ENCODE peak calls at places on chromosomes 12 and 14, in four cellular contexts. F is HepG2, K is GM12878, C is H1. I is an unnamed sample. For H3K27me3 and H3K4me1, the result is how much of the 10 kb centered on the place peaks cover.

GRCh38 chr14:38536376-38537038 is 280.6 kb upstream of the CLEC14A start:
- DNase-seq in F (no peak), K (no peak), C (no peak), I (no peak)

GRCh38 chr12:50187084-50187900 is 20.1 kb upstream of the CERS5 start:
- DNase-seq in F (no peak), K (peak), C (no peak), I (no peak)

GRCh38 chr14:65238456-65238855 is 136.1 kb upstream of the MAX start:
- DNase-seq in F (peak), K (no peak), C (no peak), I (no peak)

GRCh38 chr14:99254391-99255009 is 17.5 kb downstream of the BCL11B start:
- DNase-seq in F (no peak), K (no peak), C (no peak), I (no peak)

GRCh38 chr12:94429633-94430032 is 30.0 kb downstream of the CEP83 start:
- DNase-seq in F (peak), K (no peak), C (no peak), I (no peak)

GRCh38 chr12:41334390-41334789 is 146.3 kb downstream of the PDZRN4 start:
- DNase-seq in F (no peak), K (no peak), C (no peak), I (peak)

GRCh38 chr12:47838286-47838931 is 18.7 kb upstream of the HDAC7 start:
- DNase-seq in F (peak), K (no peak), C (no peak), I (no peak)

GRCh38 chr12:108801736-108802665 is 55.4 kb downstream of the SSH1 start:
- DNase-seq in F (no peak), K (no peak), C (peak), I (peak)

GRCh38 chr12:83514372-83514771 is 827.7 kb downstream of the TMTC2 start:
- DNase-seq in F (no peak), K (no peak), C (no peak), I (no peak)

GRCh38 chr14:99687284-99688209 is 3.4 kb downstream of the CYP46A1 start:
- DNase-seq in F (peak), K (no peak), C (peak), I (no peak)

GRCh38 chr12:68067762-68068376 is 78.6 kb downstream of the IFNG-AS1 start:
- DNase-seq in F (peak), K (no peak), C (no peak), I (no peak)

GRCh38 chr14:54354096-54354495 is 42.7 kb upstream of the CDKN3 start:
- DNase-seq in F (peak), K (no peak), C (peak), I (no peak)

GRCh38 chr14:56358265-56358664 is 221.3 kb upstream of the TMEM260 start:
- DNase-seq in F (no peak), K (no peak), C (no peak), I (no peak)

DNA sequence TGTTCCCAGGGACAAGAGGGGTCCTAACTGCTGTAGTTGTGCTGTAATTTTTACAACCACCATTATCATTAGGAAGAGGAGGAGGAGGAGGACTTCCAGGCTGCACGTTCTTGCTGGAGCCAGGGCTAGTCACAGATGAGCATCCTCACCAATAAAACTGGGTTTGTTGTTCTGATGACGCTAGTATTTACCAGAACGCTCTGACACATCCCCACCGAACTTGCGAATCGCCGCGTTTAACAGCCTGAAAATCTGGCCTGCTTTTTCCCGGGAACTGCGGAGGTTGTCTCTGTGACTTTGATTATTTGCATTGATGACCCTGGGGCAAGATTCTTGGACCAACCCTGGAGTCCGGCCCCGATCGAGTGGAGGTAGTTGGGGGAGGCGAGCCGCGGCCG is 10.2 kb downstream of the TBX5 start:
- DNase-seq in F (no peak), K (no peak), C (no peak), I (no peak)
- H3K27me3 ChIP-seq in F (half or more), K (under half), C (half or more), I (half or more)

GRCh38 chr12:61282790-61283575 is 977.2 kb upstream of the USP15 start:
- DNase-seq in F (no peak), K (no peak), C (no peak), I (no peak)
- TF ChIP-seq SUZ12 in F (no peak), K (no peak), C (no peak), I (no peak)

GRCh38 chr12:131048611-131048990 is 94.9 kb downstream of the ADGRD1 start:
- DNase-seq in F (no peak), K (no peak), C (no peak), I (no peak)
- H3K4me1 ChIP-seq in F (under half), K (under half), C (under half), I (under half)

GRCh38 chr12:54016478-54016964 is 7.7 kb downstream of the HOXC8 start:
- DNase-seq in F (no peak), K (no peak), C (no peak), I (no peak)

GRCh38 chr12:54017027-54017788 is 8.4 kb downstream of the HOXC8 start:
- DNase-seq in F (no peak), K (no peak), C (peak), I (no peak)

GRCh38 chr12:54015210-54015931 is 6.6 kb downstream of the HOXC8 start:
- DNase-seq in F (no peak), K (no peak), C (no peak), I (no peak)

GRCh38 chr12:54014315-54015209 is 5.8 kb downstream of the HOXC8 start:
- DNase-seq in F (no peak), K (no peak), C (peak), I (no peak)

DNA sequence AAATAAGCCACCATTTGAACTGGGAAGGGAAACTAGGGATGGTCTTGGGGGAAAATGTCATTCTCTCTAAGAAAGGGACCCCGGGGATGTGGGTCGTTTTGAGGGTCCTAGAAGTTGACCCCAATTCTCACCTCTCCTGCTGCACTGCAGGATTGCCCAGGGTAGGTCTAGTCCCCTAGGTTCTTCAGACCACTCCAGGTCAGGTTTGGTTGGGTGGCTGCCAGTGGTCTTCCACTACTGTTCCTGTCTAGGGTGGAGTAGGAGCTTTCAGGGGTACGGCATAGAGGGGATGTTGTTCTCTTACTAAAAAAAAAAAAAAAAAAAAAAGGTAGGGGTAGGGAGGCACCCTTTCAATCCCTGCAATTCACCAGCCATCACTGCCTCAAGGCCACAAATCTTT is 7.3 kb downstream of the HOXC8 start:
- DNase-seq in F (no peak), K (no peak), C (no peak), I (no peak)
- H3K27me3 ChIP-seq in F (half or more), K (under half), C (half or more), I (half or more)

DNA sequence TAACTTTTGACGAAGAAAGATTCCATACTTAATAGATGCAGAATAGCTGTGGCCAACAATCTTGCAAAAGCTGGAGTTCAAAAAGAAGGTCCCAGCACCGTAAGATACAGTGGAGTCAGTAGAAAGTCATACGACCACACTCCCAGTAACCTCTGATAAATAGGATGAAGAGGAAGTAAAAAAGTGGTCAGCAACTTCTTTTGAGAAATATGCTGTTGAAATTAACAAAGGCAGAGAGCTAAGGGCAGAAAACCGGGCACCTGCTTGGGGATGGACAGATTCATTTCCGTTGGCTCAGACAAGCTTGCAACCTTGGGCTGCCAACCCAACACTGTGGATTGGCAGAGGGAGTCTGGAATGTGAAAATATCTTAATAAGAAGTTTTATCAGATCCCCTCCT is 40.0 kb downstream of the BTG1 start:
- DNase-seq in F (no peak), K (no peak), C (no peak), I (no peak)
- TF ChIP-seq SUZ12 in F (no peak), K (no peak), C (no peak), I (no peak)

GRCh38 chr14:68692216-68692615 is 100.7 kb downstream of the ZFP36L1 start:
- DNase-seq in F (no peak), K (no peak), C (no peak), I (no peak)
- H3K4me1 ChIP-seq in F (under half), K (under half), C (under half), I (under half)

GRCh38 chr12:113006641-113007040 is 28.3 kb downstream of the OAS2 start:
- DNase-seq in F (no peak), K (no peak), C (no peak), I (no peak)

GRCh38 chr12:113010701-113011100 is 32.4 kb downstream of the OAS2 start:
- DNase-seq in F (no peak), K (no peak), C (no peak), I (no peak)

GRCh38 chr12:113005759-113006158 is 27.4 kb downstream of the OAS2 start:
- DNase-seq in F (no peak), K (no peak), C (no peak), I (no peak)

GRCh38 chr12:113003631-113004030 is 25.3 kb downstream of the OAS2 start:
- DNase-seq in F (no peak), K (no peak), C (no peak), I (no peak)

GRCh38 chr12:113007166-113007565 is 28.8 kb downstream of the OAS2 start:
- DNase-seq in F (peak), K (no peak), C (no peak), I (no peak)
- H3K27me3 ChIP-seq in F (under half), K (under half), C (under half), I (under half)

DNA sequence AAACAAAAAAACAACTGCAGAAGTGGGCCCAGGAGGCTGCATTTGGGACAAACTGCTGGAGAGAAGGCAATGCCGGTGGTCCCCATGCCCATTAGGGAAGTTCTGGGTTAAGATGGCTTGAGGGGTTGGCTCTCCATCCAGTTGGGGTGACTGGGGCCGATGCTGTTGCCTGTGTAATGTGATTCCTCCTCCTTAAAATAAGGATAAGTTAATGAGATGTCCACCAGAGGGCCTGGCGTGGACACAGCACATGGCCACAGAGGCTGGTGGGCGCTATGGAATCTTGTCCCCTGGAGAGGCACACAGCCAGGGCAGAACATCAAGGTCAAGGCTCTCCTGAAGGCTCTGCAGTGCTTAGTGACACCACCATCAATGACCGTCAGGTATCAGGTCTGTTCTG is 1.0 kb upstream of the TESC start:
- DNase-seq in F (no peak), K (no peak), C (no peak), I (no peak)
- TF ChIP-seq SUZ12 in F (no peak), K (no peak), C (no peak), I (no peak)

GRCh38 chr12:11693626-11694025 is 44.2 kb downstream of the ETV6 start:
- DNase-seq in F (no peak), K (no peak), C (no peak), I (no peak)
- H3K4me1 ChIP-seq in F (under half), K (under half), C (under half), I (under half)